ENCODE peak calls at places on chromosomes 2 and 18, in five cellular contexts. E is NCI-H1417, B is fibroblast of villous mesenchyme, X is Peyer's patch, K is dermis microvascular lymphatic vessel endothelial cell. C is an unnamed sample.

GRCh38 chr2:201148434-201148833 is 32.5 kb downstream of the CFLAR start:
- DNase-seq in E (no peak), X (no peak), K (no peak), B (no peak), C (peak; percentile 15)

GRCh38 chr18:2826581-2826980 is 20.2 kb upstream of the EMILIN2 start:
- DNase-seq in K (no peak), E (no peak), B (peak; percentile 89), X (no peak), C (peak; percentile 33)

GRCh38 chr18:14941792-14942191 is 193.8 kb downstream of the ANKRD30B start:
- DNase-seq in X (peak; percentile 62), B (no peak), E (no peak), K (no peak), C (no peak)

GRCh38 chr2:233061007-233061590 is 957 bp downstream of the INPP5D start:
- DNase-seq in K (no peak), B (no peak), X (peak; percentile 81), E (no peak), C (no peak)

GRCh38 chr2:47569658-47570398 is 166.9 kb downstream of the MSH2 start:
- DNase-seq in K (no peak), B (no peak), X (no peak), E (peak; percentile 88), C (no peak)

GRCh38 chr2:109711230-109712125 is 82.6 kb upstream of the RGPD5 start:
- DNase-seq in K (peak; percentile 33), E (no peak), B (no peak), X (peak; percentile 38), C (no peak)

GRCh38 chr2:54859997-54860701 is 136.7 kb downstream of the EML6 start:
- DNase-seq in K (no peak), X (peak; percentile 54), E (no peak), B (peak; percentile 89), C (no peak)

GRCh38 chr2:120346667-120347358 is 877 bp downstream of the INHBB start:
- DNase-seq in X (no peak), B (peak; percentile 16), K (peak; percentile 22), E (peak; percentile 81), C (no peak)

GRCh38 chr2:166773268-166773949 is 114.9 kb upstream of the XIRP2 start:
- DNase-seq in K (no peak), X (no peak), E (peak; percentile 1), B (no peak), C (no peak)

GRCh38 chr2:233093721-233094120 is 33.6 kb downstream of the INPP5D start:
- DNase-seq in X (peak; percentile 36), B (no peak), E (no peak), K (no peak), C (no peak)

GRCh38 chr18:79380816-79381806 is 14.6 kb upstream of the NFATC1 start:
- DNase-seq in E (peak; percentile 55), B (peak; percentile 50), K (no peak), X (peak; percentile 85), C (peak; percentile 73)

GRCh38 chr2:29532451-29532850 is 388.9 kb downstream of the ALK start:
- DNase-seq in B (peak; percentile 17), K (no peak), E (no peak), X (no peak), C (no peak)